ENCODE peak calls at places on chromosomes 5 and 9, in five cellular contexts. One of them, this sample, is unnamed.

GRCh38 chr9:108534741-108535140 is 321.0 kb downstream of the ACTL7B start:
- DNase-seq in kidney tubule cell: peak; percentile 88
- DNase-seq in Right ventricle myocardium inferior: no peak
- DNase-seq in IMR-90: peak; percentile 88
- DNase-seq in smooth muscle cell of the brain vasculature: no peak
- DNase-seq in this sample: peak; percentile 46

GRCh38 chr5:32094691-32095090 is 79.4 kb downstream of the GOLPH3 start:
- DNase-seq in kidney tubule cell: no peak
- DNase-seq in Right ventricle myocardium inferior: no peak
- DNase-seq in IMR-90: no peak
- DNase-seq in smooth muscle cell of the brain vasculature: no peak
- DNase-seq in this sample: no peak

GRCh38 chr5:43469671-43470396 is 13.8 kb downstream of the TMEM267 start:
- DNase-seq in kidney tubule cell: no peak
- DNase-seq in Right ventricle myocardium inferior: no peak
- DNase-seq in IMR-90: no peak
- DNase-seq in smooth muscle cell of the brain vasculature: no peak
- DNase-seq in this sample: no peak

GRCh38 chr9:4197548-4197947 is 102.3 kb downstream of the GLIS3 start:
- DNase-seq in kidney tubule cell: peak; percentile 29
- DNase-seq in Right ventricle myocardium inferior: no peak
- DNase-seq in IMR-90: no peak
- DNase-seq in smooth muscle cell of the brain vasculature: no peak
- DNase-seq in this sample: no peak

GRCh38 chr5:85663708-85664031 is 954.1 kb upstream of the COX7C start:
- DNase-seq in kidney tubule cell: no peak
- DNase-seq in Right ventricle myocardium inferior: no peak
- DNase-seq in IMR-90: no peak
- DNase-seq in smooth muscle cell of the brain vasculature: no peak
- DNase-seq in this sample: no peak

GRCh38 chr9:134791009-134791408 is 89.6 kb upstream of the FCN2 start:
- DNase-seq in kidney tubule cell: no peak
- DNase-seq in Right ventricle myocardium inferior: peak; percentile 8
- DNase-seq in IMR-90: no peak
- DNase-seq in smooth muscle cell of the brain vasculature: no peak
- DNase-seq in this sample: no peak

GRCh38 chr5:33726422-33727165 is 165.2 kb downstream of the ADAMTS12 start:
- DNase-seq in kidney tubule cell: peak; percentile 71
- DNase-seq in Right ventricle myocardium inferior: no peak
- DNase-seq in IMR-90: peak; percentile 55
- DNase-seq in smooth muscle cell of the brain vasculature: no peak
- DNase-seq in this sample: peak; percentile 42

GRCh38 chr5:160262151-160262550 is 32.8 kb downstream of the FABP6 start:
- DNase-seq in kidney tubule cell: no peak
- DNase-seq in Right ventricle myocardium inferior: no peak
- DNase-seq in IMR-90: no peak
- DNase-seq in smooth muscle cell of the brain vasculature: no peak
- DNase-seq in this sample: no peak

GRCh38 chr5:134114886-134115805 is 665 bp downstream of the TCF7 start:
- DNase-seq in kidney tubule cell: peak; percentile 22
- DNase-seq in Right ventricle myocardium inferior: no peak
- DNase-seq in IMR-90: no peak
- DNase-seq in smooth muscle cell of the brain vasculature: no peak
- DNase-seq in this sample: no peak

GRCh38 chr9:98495530-98495929 is 213.2 kb downstream of the GABBR2 start:
- DNase-seq in kidney tubule cell: no peak
- DNase-seq in Right ventricle myocardium inferior: no peak
- DNase-seq in IMR-90: no peak
- DNase-seq in smooth muscle cell of the brain vasculature: no peak
- DNase-seq in this sample: no peak

GRCh38 chr5:160009591-160009989 is 651 bp downstream of the TTC1 start:
- DNase-seq in kidney tubule cell: no peak
- DNase-seq in Right ventricle myocardium inferior: no peak
- DNase-seq in IMR-90: no peak
- DNase-seq in smooth muscle cell of the brain vasculature: no peak
- DNase-seq in this sample: no peak

GRCh38 chr5:39670391-39670790 is 245.6 kb upstream of the DAB2 start:
- DNase-seq in kidney tubule cell: no peak
- DNase-seq in Right ventricle myocardium inferior: no peak
- DNase-seq in IMR-90: no peak
- DNase-seq in smooth muscle cell of the brain vasculature: no peak
- DNase-seq in this sample: no peak

GRCh38 chr9:15144567-15145174 is 162.3 kb downstream of the TTC39B start:
- DNase-seq in kidney tubule cell: peak; percentile 37
- DNase-seq in Right ventricle myocardium inferior: no peak
- DNase-seq in IMR-90: no peak
- DNase-seq in smooth muscle cell of the brain vasculature: no peak
- DNase-seq in this sample: no peak

GRCh38 chr5:102974177-102974576 is 145.8 kb downstream of the GIN1 start:
- DNase-seq in kidney tubule cell: no peak
- DNase-seq in Right ventricle myocardium inferior: no peak
- DNase-seq in IMR-90: no peak
- DNase-seq in smooth muscle cell of the brain vasculature: no peak
- DNase-seq in this sample: no peak

GRCh38 chr5:17709011-17709710 is 74.9 kb downstream of the TAF11L14 start:
- DNase-seq in kidney tubule cell: no peak
- DNase-seq in Right ventricle myocardium inferior: no peak
- DNase-seq in IMR-90: no peak
- DNase-seq in smooth muscle cell of the brain vasculature: no peak
- DNase-seq in this sample: no peak

GRCh38 chr5:95915999-95916686 is 45.5 kb downstream of the ELL2 start:
- DNase-seq in kidney tubule cell: no peak
- DNase-seq in Right ventricle myocardium inferior: no peak
- DNase-seq in IMR-90: no peak
- DNase-seq in smooth muscle cell of the brain vasculature: no peak
- DNase-seq in this sample: no peak

GRCh38 chr9:4066682-4067081 is 233.2 kb downstream of the GLIS3 start:
- DNase-seq in kidney tubule cell: no peak
- DNase-seq in Right ventricle myocardium inferior: no peak
- DNase-seq in IMR-90: no peak
- DNase-seq in smooth muscle cell of the brain vasculature: no peak
- DNase-seq in this sample: no peak

GRCh38 chr5:107670927-107671741 is at the start of gene EFNA5:
- DNase-seq in kidney tubule cell: peak; percentile 47
- DNase-seq in Right ventricle myocardium inferior: peak; percentile 60
- DNase-seq in IMR-90: peak; percentile 46
- DNase-seq in smooth muscle cell of the brain vasculature: no peak
- DNase-seq in this sample: peak; percentile 52

GRCh38 chr9:36470891-36471290 is 70.8 kb upstream of the RNF38 start:
- DNase-seq in kidney tubule cell: peak; percentile 79
- DNase-seq in Right ventricle myocardium inferior: no peak
- DNase-seq in IMR-90: peak; percentile 71
- DNase-seq in smooth muscle cell of the brain vasculature: peak; percentile 41
- DNase-seq in this sample: peak; percentile 61

GRCh38 chr5:132050136-132050535 is 10.3 kb upstream of the IL3 start:
- DNase-seq in kidney tubule cell: no peak
- DNase-seq in Right ventricle myocardium inferior: no peak
- DNase-seq in IMR-90: no peak
- DNase-seq in smooth muscle cell of the brain vasculature: no peak
- DNase-seq in this sample: no peak

GRCh38 chr5:170266570-170267379 is 30.8 kb downstream of the LCP2 start:
- DNase-seq in kidney tubule cell: no peak
- DNase-seq in Right ventricle myocardium inferior: no peak
- DNase-seq in IMR-90: no peak
- DNase-seq in smooth muscle cell of the brain vasculature: no peak
- DNase-seq in this sample: no peak

GRCh38 chr5:83844320-83845068 is 123.8 kb upstream of the HAPLN1 start:
- DNase-seq in kidney tubule cell: no peak
- DNase-seq in Right ventricle myocardium inferior: no peak
- DNase-seq in IMR-90: peak; percentile 74
- DNase-seq in smooth muscle cell of the brain vasculature: peak; percentile 15
- DNase-seq in this sample: peak; percentile 86

GRCh38 chr9:98536542-98537173 is 172.1 kb downstream of the GABBR2 start:
- DNase-seq in kidney tubule cell: no peak
- DNase-seq in Right ventricle myocardium inferior: no peak
- DNase-seq in IMR-90: no peak
- DNase-seq in smooth muscle cell of the brain vasculature: no peak
- DNase-seq in this sample: no peak

This sample was measured in fibroblast of pulmonary artery.